ENCODE peak calls at places on chromosomes 12 and 14, in five cellular contexts. H is ELF-1, G is tibial artery, I is germinal center, E is NCI-H2081. A is an unnamed sample.

GRCh38 chr12:49161092-49161795 is 27.6 kb downstream of the TUBA1A start:
- DNase-seq in E (no peak), G (no peak), I (peak), H (no peak), A (no peak)

GRCh38 chr12:99029502-99030271 is 384.6 kb downstream of the APAF1 start:
- DNase-seq in G (no peak), I (no peak), H (no peak), E (peak), A (no peak)

GRCh38 chr14:89371600-89371999 is 45.4 kb downstream of the FOXN3 start:
- DNase-seq in G (no peak), I (no peak), E (no peak), H (no peak), A (no peak)

GRCh38 chr12:85468356-85469157 is 188.5 kb downstream of the ALX1 start:
- DNase-seq in G (no peak), H (peak), I (peak), E (peak), A (no peak)

GRCh38 chr12:65015850-65016249 is 105.3 kb downstream of the WIF1 start:
- DNase-seq in I (no peak), E (no peak), G (no peak), H (no peak), A (no peak)

GRCh38 chr14:101183376-101184103 is 280.0 kb upstream of the RTL1 start:
- DNase-seq in G (no peak), I (no peak), E (no peak), H (peak), A (no peak)

GRCh38 chr14:25833341-25834121 is 764.3 kb downstream of the NOVA1 start:
- DNase-seq in E (peak), I (no peak), H (peak), G (no peak), A (no peak)

GRCh38 chr12:21806255-21806654 is 31.7 kb upstream of the KCNJ8 start:
- DNase-seq in G (no peak), H (no peak), I (no peak), E (no peak), A (no peak)

GRCh38 chr12:50545213-50545612 is 40.4 kb downstream of the DIP2B start:
- DNase-seq in H (no peak), I (no peak), E (no peak), G (no peak), A (no peak)

GRCh38 chr12:65823481-65824313 is 586 bp upstream of the HMGA2 start:
- DNase-seq in G (no peak), H (peak), I (peak), E (no peak), A (no peak)

A was measured in naive thymus-derived CD8-positive, alpha-beta T cell.